ENCODE peak calls at places on chromosomes 2 and 18, in four cellular contexts. N is KBM-7; H is activated CD4-positive, alpha-beta T cell treated with anti-CD3 and anti-CD28 coated beads, Interleukin-2, amount 10 ng/mL, durations not matched to agents 7 days and 5 days; T is HT-29. C is an unnamed sample.
A peak's percentile ranks its signal among the peaks of the same experiment; 100 is the strongest.

GRCh38 chr18:62170857-62171256 is 16.0 kb downstream of the PIGN start:
- DNase-seq in N (no peak), H (no peak), T (no peak), C (no peak)

GRCh38 chr2:65537651-65538385 is 105.4 kb upstream of the SPRED2 start:
- DNase-seq in N (no peak), H (no peak), T (no peak), C (no peak)

GRCh38 chr18:77464917-77465316 is 215.3 kb downstream of the GALR1 start:
- DNase-seq in N (no peak), H (no peak), T (no peak), C (no peak)

GRCh38 chr18:9835112-9835755 is 50.5 kb upstream of the TXNDC2 start:
- DNase-seq in N (no peak), H (no peak), T (no peak), C (no peak)

GRCh38 chr2:201343559-201343958 is 13.6 kb downstream of the FLACC1 start:
- DNase-seq in N (no peak), H (no peak), T (no peak), C (no peak)

GRCh38 chr2:150370600-150370999 is 116.9 kb downstream of the RND3 start:
- DNase-seq in N (no peak), H (no peak), T (peak; percentile 39), C (no peak)

GRCh38 chr2:11701831-11702301 is 31.9 kb upstream of the NTSR2 start:
- DNase-seq in N (peak; percentile 91), H (no peak), T (no peak), C (no peak)

GRCh38 chr2:75321558-75321957 is 122.2 kb upstream of the TACR1 start:
- DNase-seq in N (no peak), H (no peak), T (no peak), C (no peak)

GRCh38 chr2:69946351-69947077 is 14.9 kb downstream of the ASPRV1 start:
- DNase-seq in N (peak; percentile 54), H (peak; percentile 80), T (peak; percentile 93), C (peak; percentile 39)

GRCh38 chr2:48219555-48220436 is 310.2 kb upstream of the STON1 start:
- DNase-seq in N (no peak), H (no peak), T (no peak), C (no peak)

GRCh38 chr2:131641414-131642206 is 113.9 kb downstream of the CCDC74A start:
- DNase-seq in N (peak; percentile 96), H (no peak), T (no peak), C (peak; percentile 67)

GRCh38 chr2:95314964-95315611 is 17.9 kb downstream of the KCNIP3 start:
- DNase-seq in N (peak; percentile 4), H (no peak), T (peak; percentile 78), C (no peak)

GRCh38 chr2:61044596-61044995 is 21.1 kb upstream of the SANBR start:
- DNase-seq in N (no peak), H (no peak), T (no peak), C (no peak)

GRCh38 chr2:40106061-40106460 is 327.0 kb upstream of the THUMPD2 start:
- DNase-seq in N (no peak), H (no peak), T (no peak), C (no peak)

GRCh38 chr2:160305081-160305750 is 105.1 kb upstream of the ITGB6 start:
- DNase-seq in N (no peak), H (no peak), T (no peak), C (no peak)

GRCh38 chr2:64626963-64627760 is 26.6 kb downstream of the SERTAD2 start:
- DNase-seq in N (no peak), H (no peak), T (no peak), C (no peak)